ENCODE peak calls at places on chromosomes 6 and 20, in nine cellular contexts. B is H1; V is fibroblast of lung; W is IMR-90; P is CD8-positive, alpha-beta T cell; A is hepatocyte; U is ovary; G is heart left ventricle; M is Peyer's patch. R is an unnamed sample. For H3K36me3 and H3K4me1, the result is how much of the 10 kb centered on the place peaks cover.

GRCh38 chr6:157236040-157236725 is 87.1 kb downstream of the TMEM242 start:
- DNase-seq in B (no peak), V (no peak), W (no peak), P (no peak), A (no peak), U (no peak), G (peak), M (peak), R (no peak)

GRCh38 chr20:58709013-58709702 is 16.6 kb downstream of the NPEPL1 start:
- DNase-seq in B (no peak), V (no peak), W (no peak), P (no peak), A (no peak), U (no peak), G (no peak), M (peak), R (no peak)

GRCh38 chr6:89353702-89354392 is 1.3 kb upstream of the UBE2J1 start:
- DNase-seq in B (no peak), V (no peak), W (no peak), P (no peak), A (no peak), U (no peak), G (no peak), M (no peak), R (no peak)

GRCh38 chr20:19260412-19261090 is 48.1 kb downstream of the SLC24A3 start:
- DNase-seq in B (no peak), V (no peak), W (no peak), P (no peak), A (no peak), U (no peak), G (no peak), M (no peak), R (no peak)

GRCh38 chr6:12012231-12012565 is at the start of gene HIVEP1:
- DNase-seq in B (no peak), V (no peak), W (no peak), P (no peak), A (peak), U (peak), G (no peak), M (no peak), R (no peak)

GRCh38 chr6:19896580-19897010 is 59.4 kb downstream of the ID4 start:
- DNase-seq in B (no peak), V (no peak), W (no peak), P (no peak), A (peak), U (no peak), G (no peak), M (no peak), R (no peak)

GRCh38 chr6:44470106-44470446 is 82.6 kb downstream of the CDC5L start:
- DNase-seq in B (no peak), V (no peak), W (no peak), P (no peak), A (no peak), U (no peak), G (no peak), M (no peak), R (no peak)

GRCh38 chr6:148720371-148720770 is 26.5 kb upstream of the UST start:
- DNase-seq in B (no peak), V (peak), W (peak), P (no peak), A (peak), U (no peak), G (no peak), M (no peak), R (no peak)

GRCh38 chr20:49179368-49180277 is 8.5 kb downstream of the STAU1 start:
- DNase-seq in B (no peak), V (no peak), W (no peak), P (no peak), A (no peak), U (no peak), G (no peak), M (no peak), R (no peak)

GRCh38 chr20:54468082-54468481 is 7.3 kb upstream of the DOK5 start:
- DNase-seq in B (no peak), V (peak), W (no peak), P (no peak), A (no peak), U (no peak), G (peak), M (no peak), R (no peak)

GRCh38 chr6:83536034-83536646 is 23.8 kb downstream of the PRSS35 start:
- DNase-seq in B (no peak), V (peak), W (peak), P (peak), A (peak), U (peak), G (peak), M (peak), R (no peak)

GRCh38 chr20:63210011-63210605 is 5.8 kb downstream of the YTHDF1 start:
- DNase-seq in B (no peak), V (no peak), W (no peak), P (no peak), A (no peak), U (no peak), G (no peak), M (no peak), R (no peak)
- H3K36me3 ChIP-seq in B (half or more), V (under half), W (half or more), P (half or more), A (under half), U (under half), G (half or more), M (under half), R (half or more)

GRCh38 chr20:37758332-37758731 is 64.5 kb downstream of the CTNNBL1 start:
- DNase-seq in B (no peak), V (peak), W (no peak), P (no peak), A (peak), U (no peak), G (no peak), M (peak), R (no peak)
- H3K4me3 ChIP-seq in B (no peak), V (no peak), W (no peak), P (no peak), A (no peak), U (no peak), G (no peak), M (no peak), R (no peak)

GRCh38 chr6:75333811-75334210 is 49.2 kb upstream of the TMEM30A start:
- DNase-seq in B (no peak), V (no peak), W (no peak), P (no peak), A (no peak), U (no peak), G (no peak), M (no peak), R (no peak)

GRCh38 chr6:75327807-75328206 is 43.2 kb upstream of the TMEM30A start:
- DNase-seq in B (no peak), V (no peak), W (no peak), P (no peak), A (no peak), U (no peak), G (no peak), M (no peak), R (no peak)

GRCh38 chr6:75334266-75335040 is 49.9 kb upstream of the TMEM30A start:
- DNase-seq in B (peak), V (peak), W (peak), P (no peak), A (peak), U (no peak), G (no peak), M (no peak), R (no peak)

GRCh38 chr6:75329703-75330102 is 45.1 kb upstream of the TMEM30A start:
- DNase-seq in B (no peak), V (no peak), W (no peak), P (no peak), A (no peak), U (no peak), G (no peak), M (no peak), R (no peak)

DNA sequence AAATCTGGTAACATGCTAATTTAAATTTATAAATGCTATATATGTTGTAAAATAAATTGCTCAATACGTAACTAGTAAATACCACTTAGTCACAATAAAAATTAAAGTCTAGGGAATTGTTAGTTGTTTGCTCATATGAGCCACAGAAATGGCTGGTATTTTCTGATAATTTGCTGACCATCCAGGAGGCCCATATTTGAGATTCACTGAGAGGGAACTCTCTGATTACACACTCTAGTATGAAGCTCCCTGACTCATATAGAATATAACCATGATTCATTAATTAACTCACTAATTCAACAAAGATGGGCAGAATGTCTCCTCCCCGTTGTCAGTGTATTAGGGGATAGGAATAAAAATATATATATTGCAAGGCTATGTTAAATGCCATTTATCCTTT is 46.5 kb upstream of the TMEM30A start:
- DNase-seq in B (no peak), V (no peak), W (peak), P (no peak), A (no peak), U (no peak), G (no peak), M (no peak), R (no peak)
- H3K4me1 ChIP-seq in B (under half), V (under half), W (under half), P (under half), A (under half), U (under half), G (under half), M (under half), R (under half)

GRCh38 chr6:31658983-31659648 is 1.5 kb downstream of the C6orf47 start:
- DNase-seq in B (no peak), V (no peak), W (no peak), P (no peak), A (no peak), U (no peak), G (no peak), M (no peak), R (no peak)
- H3K36me3 ChIP-seq in B (under half), V (under half), W (under half), P (under half), A (under half), U (under half), G (under half), M (under half), R (under half)

GRCh38 chr6:830667-831327 is 137.9 kb upstream of the EXOC2 start:
- DNase-seq in B (no peak), V (no peak), W (no peak), P (no peak), A (no peak), U (no peak), G (no peak), M (no peak), R (no peak)
- H3K4me3 ChIP-seq in B (no peak), V (no peak), W (no peak), P (no peak), A (no peak), U (no peak), G (no peak), M (no peak), R (no peak)

DNA sequence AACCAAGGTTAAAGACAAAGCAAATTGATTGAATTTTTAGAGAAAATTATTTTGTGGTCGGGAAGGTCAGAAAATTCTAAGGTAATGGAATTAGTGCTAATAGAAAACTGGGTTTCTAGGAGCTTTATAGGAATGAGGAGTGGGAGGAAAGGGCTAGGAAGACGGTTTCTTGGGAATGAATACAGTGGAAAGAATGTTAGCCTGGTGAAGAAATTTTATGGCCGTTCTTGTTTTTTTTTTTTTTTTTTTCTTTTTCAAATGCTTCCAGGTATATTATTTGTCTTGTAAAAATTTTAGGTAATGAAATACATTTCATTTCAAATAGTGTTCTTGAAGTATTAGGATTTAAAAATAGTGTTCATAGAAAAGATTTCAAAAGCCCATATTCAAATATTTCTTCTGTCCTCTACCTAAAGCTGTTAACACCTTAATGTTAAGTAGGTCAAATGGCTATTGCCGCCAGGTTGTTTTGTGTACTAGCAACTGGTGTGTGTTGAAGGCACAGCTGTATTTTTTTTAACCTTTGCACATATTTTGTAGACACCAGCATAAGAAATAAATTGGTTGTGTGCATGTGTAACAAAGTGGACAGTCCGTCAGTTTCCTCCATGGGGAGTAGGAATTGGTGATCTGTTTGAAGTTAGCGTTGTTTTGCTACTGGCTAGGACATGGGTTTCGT is 32.3 kb downstream of the AFDN start:
- DNase-seq in B (no peak), V (no peak), W (no peak), P (no peak), A (no peak), U (no peak), G (no peak), M (no peak), R (no peak)
- H3K4me1 ChIP-seq in B (under half), V (under half), W (under half), P (under half), A (half or more), U (under half), G (under half), M (under half), R (under half)

DNA sequence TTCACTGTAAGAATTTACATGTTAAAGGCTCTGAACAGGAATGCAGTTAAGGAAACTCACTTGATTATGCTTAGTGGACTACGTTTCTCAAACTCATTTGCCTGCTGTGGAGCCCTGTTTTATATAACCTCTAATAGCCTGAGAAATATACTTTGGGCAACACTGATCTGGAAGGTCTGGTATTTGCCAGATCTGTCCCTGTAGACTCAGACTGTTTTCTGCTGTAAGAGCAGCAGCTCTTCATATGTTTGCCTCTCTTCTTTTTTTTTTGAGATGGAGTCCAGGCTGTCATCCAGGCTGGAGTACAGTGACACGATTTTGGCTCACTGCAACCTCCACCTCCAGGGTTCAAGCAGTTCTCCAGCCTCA is 10.1 kb downstream of the TTPAL start:
- DNase-seq in B (no peak), V (no peak), W (no peak), P (no peak), A (no peak), U (no peak), G (no peak), M (no peak), R (no peak)
- H3K36me3 ChIP-seq in B (under half), V (under half), W (under half), P (under half), A (under half), U (under half), G (half or more), M (under half), R (half or more)

GRCh38 chr6:31580446-31580755 is 1.8 kb downstream of the LTB start:
- DNase-seq in B (no peak), V (no peak), W (no peak), P (no peak), A (no peak), U (no peak), G (no peak), M (no peak), R (no peak)
- H3K4me3 ChIP-seq in B (peak), V (peak), W (peak), P (peak), A (peak), U (peak), G (peak), M (peak), R (peak)

GRCh38 chr6:46217671-46218131 is 46.9 kb upstream of the ENPP5 start:
- DNase-seq in B (no peak), V (peak), W (no peak), P (no peak), A (no peak), U (no peak), G (no peak), M (peak), R (no peak)
- H3K4me1 ChIP-seq in B (under half), V (under half), W (under half), P (under half), A (under half), U (under half), G (under half), M (under half), R (under half)

R was measured in upper lobe of right lung.